ENCODE peak calls at places on chromosomes 13 and 19, in five cellular contexts. I is mucosa of descending colon, S is epithelial cell of proximal tubule, E is thoracic aorta, R is astrocyte. F is an unnamed sample.

GRCh38 chr19:36120092-36120983 is 5.1 kb downstream of the TBCB start:
- DNase-seq in I (no peak), S (no peak), E (no peak), R (no peak), F (no peak)

GRCh38 chr13:107845911-107846310 is 369.4 kb downstream of the LIG4 start:
- DNase-seq in R (no peak), I (no peak), S (no peak), E (no peak), F (no peak)

GRCh38 chr13:30466358-30466714 is 600 bp upstream of the HMGB1 start:
- DNase-seq in E (no peak), S (no peak), I (no peak), R (peak), F (peak)

GRCh38 chr13:95386370-95386769 is 85.1 kb upstream of the ABCC4 start:
- DNase-seq in R (no peak), S (no peak), I (no peak), E (no peak), F (no peak)

GRCh38 chr13:40452741-40453665 is 213.4 kb downstream of the FOXO1 start:
- DNase-seq in E (no peak), I (no peak), S (no peak), R (peak), F (peak)

GRCh38 chr19:38392707-38393308 is 4.3 kb downstream of the SPRED3 start:
- DNase-seq in E (no peak), I (no peak), S (no peak), R (peak), F (no peak)

GRCh38 chr19:15633122-15633521 is 7.6 kb upstream of the CYP4F3 start:
- DNase-seq in S (no peak), E (no peak), R (no peak), I (no peak), F (no peak)

GRCh38 chr19:13303381-13304129 is 153.3 kb downstream of the IER2 start:
- DNase-seq in R (no peak), S (no peak), E (no peak), I (no peak), F (no peak)

GRCh38 chr19:52200044-52200443 is 10.2 kb downstream of the PPP2R1A start:
- DNase-seq in E (peak), I (no peak), R (peak), S (no peak), F (peak)

GRCh38 chr19:39996218-39996810 is 546 bp upstream of the ZNF546 start:
- DNase-seq in R (peak), E (no peak), I (no peak), S (no peak), F (peak)

GRCh38 chr13:27770809-27771208 is 21.5 kb upstream of the GSX1 start:
- DNase-seq in S (no peak), R (no peak), E (no peak), I (peak), F (peak)

GRCh38 chr13:28564030-28564429 is 69.1 kb upstream of the FLT1 start:
- DNase-seq in S (no peak), I (peak), E (no peak), R (no peak), F (no peak)

GRCh38 chr19:48370955-48371354 is 6.8 kb downstream of the SYNGR4 start:
- DNase-seq in S (no peak), E (no peak), R (no peak), I (no peak), F (no peak)

GRCh38 chr13:77034883-77035282 is 7.9 kb upstream of the FBXL3 start:
- DNase-seq in R (no peak), I (no peak), E (no peak), S (no peak), F (peak)

GRCh38 chr13:36275190-36276002 is 22.2 kb downstream of the CCDC169 start:
- DNase-seq in R (peak), S (no peak), E (no peak), I (no peak), F (peak)

GRCh38 chr13:41017153-41017552 is 2.0 kb downstream of the ELF1 start:
- DNase-seq in R (no peak), I (no peak), E (no peak), S (no peak), F (no peak)

GRCh38 chr13:30744056-30744684 is 8.8 kb downstream of the ALOX5AP start:
- DNase-seq in S (no peak), I (peak), E (no peak), R (peak), F (no peak)

GRCh38 chr19:13881692-13882418 is 4.9 kb downstream of the NANOS3 start:
- DNase-seq in S (no peak), I (peak), R (peak), E (no peak), F (peak)

GRCh38 chr13:33785384-33785783 is 32.6 kb upstream of the RFC3 start:
- DNase-seq in R (no peak), S (no peak), I (no peak), E (no peak), F (no peak)

GRCh38 chr19:12995596-12996541 is 594 bp downstream of the NFIX start:
- DNase-seq in R (no peak), S (no peak), I (peak), E (no peak), F (peak)

GRCh38 chr13:30148171-30148754 is 159.1 kb downstream of the KATNAL1 start:
- DNase-seq in R (no peak), S (no peak), I (no peak), E (no peak), F (no peak)

GRCh38 chr13:39767791-39768564 is 112.5 kb downstream of the COG6 start:
- DNase-seq in S (no peak), R (no peak), E (no peak), I (peak), F (no peak)

GRCh38 chr19:44809856-44810554 is 1.1 kb downstream of the BCAM start:
- DNase-seq in R (no peak), E (no peak), S (no peak), I (no peak), F (no peak)

GRCh38 chr13:71880753-71881541 is 13.9 kb upstream of the DACH1 start:
- DNase-seq in S (peak), I (no peak), R (peak), E (no peak), F (peak)

GRCh38 chr19:28555317-28555716 is 657.6 kb downstream of the UQCRFS1 start:
- DNase-seq in E (no peak), I (no peak), R (no peak), S (no peak), F (no peak)

GRCh38 chr19:38538793-38539528 is 78.8 kb downstream of the MAP4K1 start:
- DNase-seq in E (no peak), I (no peak), S (no peak), R (no peak), F (no peak)

GRCh38 chr13:25281937-25282332 is 5.4 kb downstream of the MTMR6 start:
- DNase-seq in I (no peak), E (no peak), R (no peak), S (no peak), F (no peak)

GRCh38 chr19:52889931-52890330 is 7.5 kb downstream of the ZNF320 start:
- DNase-seq in S (no peak), R (no peak), E (no peak), I (no peak), F (no peak)

GRCh38 chr13:94588575-94588974 is 7.4 kb downstream of the TGDS start:
- DNase-seq in R (no peak), S (no peak), E (no peak), I (no peak), F (no peak)

GRCh38 chr13:23986619-23987018 is 89.3 kb upstream of the C1QTNF9B start:
- DNase-seq in R (peak), I (no peak), S (no peak), E (no peak), F (peak)

GRCh38 chr13:44471686-44472085 is 98.1 kb downstream of the SERP2 start:
- DNase-seq in R (peak), E (no peak), S (no peak), I (no peak), F (peak)

GRCh38 chr13:44470623-44471562 is 97.3 kb downstream of the SERP2 start:
- DNase-seq in I (no peak), R (peak), S (peak), E (no peak), F (no peak)

GRCh38 chr13:44474122-44474910 is 100.7 kb downstream of the SERP2 start:
- DNase-seq in R (peak), I (no peak), S (no peak), E (no peak), F (peak)
- TF ChIP-seq CTCF in R (no peak), I (no peak), S (no peak), E (no peak), F (no peak)

GRCh38 chr19:33062902-33063301 is 1.8 kb downstream of the RHPN2 start:
- DNase-seq in I (no peak), E (no peak), R (no peak), S (no peak), F (no peak)
- H3K4me3 ChIP-seq in I (no peak), E (no peak), R (no peak), S (peak), F (no peak)

GRCh38 chr13:110680852-110681251 is 25.1 kb downstream of the CARS2 start:
- DNase-seq in R (no peak), S (no peak), E (no peak), I (no peak), F (no peak)
- TF ChIP-seq CTCF in R (peak), S (peak), E (peak), I (no peak), F (peak)

GRCh38 chr19:23384166-23384565 is 11.1 kb downstream of the ZNF91 start:
- DNase-seq in R (no peak), E (no peak), S (no peak), I (no peak), F (no peak)
- H3K4me3 ChIP-seq in R (no peak), E (no peak), S (no peak), I (no peak), F (no peak)

DNA sequence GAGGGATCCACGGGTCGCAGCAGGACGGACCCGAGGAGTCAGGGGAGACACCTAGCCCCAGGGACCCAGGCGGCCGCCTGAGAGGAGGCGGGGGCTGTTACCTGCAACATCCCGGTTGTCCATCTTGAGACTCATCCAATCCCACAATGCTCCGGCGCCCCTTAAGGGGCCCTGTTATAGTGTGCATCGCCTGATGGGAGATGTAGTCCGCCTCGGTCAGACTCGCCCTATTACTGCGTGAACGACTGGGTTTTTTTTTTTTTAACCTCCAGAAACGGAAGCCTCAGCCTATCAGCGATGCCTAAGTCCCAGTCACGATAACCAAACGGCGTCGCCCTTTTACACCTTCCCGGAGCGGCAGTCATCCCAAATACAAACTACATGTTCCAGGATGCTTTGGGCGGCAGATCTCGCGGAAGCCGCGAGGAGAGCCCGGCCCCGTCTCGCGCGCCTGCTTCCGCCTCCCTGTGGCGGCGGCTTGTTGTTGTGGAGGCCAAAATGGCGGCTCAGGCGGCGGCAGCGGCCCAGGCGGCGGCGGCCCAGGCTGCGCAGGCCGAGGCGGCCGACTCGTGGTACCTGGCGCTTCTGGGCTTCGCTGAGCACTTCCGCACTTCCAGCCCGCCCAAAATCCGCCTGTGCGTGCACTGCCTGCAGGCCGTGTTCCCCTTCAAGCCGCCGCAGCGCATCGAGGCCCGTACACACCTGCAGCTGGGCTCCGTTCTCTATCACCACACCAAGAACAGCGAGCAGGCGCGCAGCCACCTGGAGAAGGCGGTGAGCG is at the start of the genes MAU2 and SUGP1:
- DNase-seq in R (peak), I (peak), S (peak), E (peak), F (peak)
- TF ChIP-seq CTCF in R (no peak), I (no peak), S (no peak), E (peak), F (peak)